ENCODE peak calls at places on chromosomes 5 and 9, in four cellular contexts. One of them, this sample, is unnamed.

GRCh38 chr9:20729545-20729944 is 45.5 kb downstream of the FOCAD start:
- DNase-seq in effector memory CD8-positive, alpha-beta T cell: no peak
- DNase-seq in T-helper 2 cell: no peak
- DNase-seq in head of caudate nucleus: no peak
- DNase-seq in this sample: no peak

GRCh38 chr9:108933641-108934322 is at the start of gene ELP1:
- DNase-seq in T-helper 2 cell: peak; percentile 95
- DNase-seq in head of caudate nucleus: peak; percentile 97
- DNase-seq in effector memory CD8-positive, alpha-beta T cell: peak; percentile 91
- DNase-seq in this sample: peak; percentile 79

GRCh38 chr5:135309391-135310327 is 89.4 kb downstream of the MACROH2A1 start:
- DNase-seq in effector memory CD8-positive, alpha-beta T cell: no peak
- DNase-seq in T-helper 2 cell: peak; percentile 13
- DNase-seq in head of caudate nucleus: no peak
- DNase-seq in this sample: no peak

GRCh38 chr5:171906171-171906570 is 100.3 kb downstream of the FBXW11 start:
- DNase-seq in effector memory CD8-positive, alpha-beta T cell: no peak
- DNase-seq in T-helper 2 cell: no peak
- DNase-seq in head of caudate nucleus: no peak
- DNase-seq in this sample: no peak

GRCh38 chr5:81242906-81243436 is 9.8 kb downstream of the CKMT2 start:
- DNase-seq in T-helper 2 cell: no peak
- DNase-seq in effector memory CD8-positive, alpha-beta T cell: no peak
- DNase-seq in head of caudate nucleus: no peak
- DNase-seq in this sample: no peak

GRCh38 chr5:81397169-81397568 is 3.2 kb upstream of the ACOT12 start:
- DNase-seq in T-helper 2 cell: no peak
- DNase-seq in head of caudate nucleus: peak; percentile 49
- DNase-seq in effector memory CD8-positive, alpha-beta T cell: no peak
- DNase-seq in this sample: no peak

GRCh38 chr9:129454468-129455067 is 166.3 kb downstream of the C9orf50 start:
- DNase-seq in effector memory CD8-positive, alpha-beta T cell: no peak
- DNase-seq in head of caudate nucleus: no peak
- DNase-seq in T-helper 2 cell: no peak
- DNase-seq in this sample: no peak

GRCh38 chr5:173341911-173342535 is 13.8 kb upstream of the STC2 start:
- DNase-seq in effector memory CD8-positive, alpha-beta T cell: no peak
- DNase-seq in T-helper 2 cell: no peak
- DNase-seq in head of caudate nucleus: no peak
- DNase-seq in this sample: no peak

GRCh38 chr9:1876891-1877496 is 138.2 kb upstream of the SMARCA2 start:
- DNase-seq in T-helper 2 cell: no peak
- DNase-seq in head of caudate nucleus: no peak
- DNase-seq in effector memory CD8-positive, alpha-beta T cell: no peak
- DNase-seq in this sample: no peak

GRCh38 chr9:13269589-13270452 is 9.7 kb downstream of the MPDZ start:
- DNase-seq in head of caudate nucleus: no peak
- DNase-seq in T-helper 2 cell: no peak
- DNase-seq in effector memory CD8-positive, alpha-beta T cell: no peak
- DNase-seq in this sample: no peak

GRCh38 chr5:14445581-14446290 is 135.9 kb upstream of the OTULINL start:
- DNase-seq in effector memory CD8-positive, alpha-beta T cell: no peak
- DNase-seq in head of caudate nucleus: peak; percentile 83
- DNase-seq in T-helper 2 cell: no peak
- DNase-seq in this sample: no peak

GRCh38 chr5:159969966-159970365 is 39.0 kb upstream of the TTC1 start:
- DNase-seq in T-helper 2 cell: no peak
- DNase-seq in effector memory CD8-positive, alpha-beta T cell: no peak
- DNase-seq in head of caudate nucleus: no peak
- DNase-seq in this sample: no peak

GRCh38 chr5:23303433-23303832 is 204.0 kb upstream of the PRDM9 start:
- DNase-seq in head of caudate nucleus: no peak
- DNase-seq in effector memory CD8-positive, alpha-beta T cell: no peak
- DNase-seq in T-helper 2 cell: no peak
- DNase-seq in this sample: no peak

This sample was measured in skeletal muscle cell.